ENCODE peak calls at places on chromosomes 13 and 19, in ten cellular contexts. Q, H, F, M, C, J, D, R, T and Y are unnamed samples.

GRCh38 chr19:33280351-33280921 is 21.9 kb downstream of the CEBPA start:
- DNase-seq in Q (no peak), H (no peak), F (no peak), M (no peak), C (no peak), J (no peak), D (no peak), R (no peak), T (no peak), Y (no peak)

GRCh38 chr13:81089758-81090157 is 748.8 kb upstream of the SPRY2 start:
- DNase-seq in Q (no peak), H (no peak), F (no peak), M (no peak), C (no peak), J (no peak), D (no peak), R (no peak), T (no peak), Y (no peak)

GRCh38 chr13:24625324-24625723 is 54.9 kb upstream of the ATP12A start:
- DNase-seq in Q (no peak), H (no peak), F (peak), M (no peak), C (no peak), J (no peak), D (peak), R (no peak), T (no peak), Y (no peak)

GRCh38 chr13:76379341-76380105 is 506.7 kb downstream of the KCTD12 start:
- DNase-seq in Q (no peak), H (no peak), F (no peak), M (no peak), C (no peak), J (no peak), D (no peak), R (no peak), T (no peak), Y (no peak)

GRCh38 chr19:34480491-34480890 is 1.1 kb upstream of the WTIP start:
- DNase-seq in Q (no peak), H (no peak), F (no peak), M (no peak), C (no peak), J (no peak), D (no peak), R (no peak), T (no peak), Y (no peak)

GRCh38 chr13:44048326-44048725 is 168.6 kb downstream of the LACC1 start:
- DNase-seq in Q (no peak), H (no peak), F (peak), M (no peak), C (no peak), J (no peak), D (peak), R (no peak), T (no peak), Y (no peak)

GRCh38 chr13:108226184-108226583 is 8.0 kb downstream of the ABHD13 start:
- DNase-seq in Q (no peak), H (no peak), F (peak), M (no peak), C (no peak), J (no peak), D (no peak), R (no peak), T (no peak), Y (no peak)

GRCh38 chr13:112229992-112230872 is 145.9 kb upstream of the SPACA7 start:
- DNase-seq in Q (no peak), H (no peak), F (no peak), M (no peak), C (no peak), J (no peak), D (no peak), R (no peak), T (no peak), Y (no peak)

GRCh38 chr13:64709079-64709478 is 2521.1 kb downstream of the PCDH9 start:
- DNase-seq in Q (no peak), H (no peak), F (no peak), M (no peak), C (no peak), J (no peak), D (peak), R (no peak), T (no peak), Y (no peak)

GRCh38 chr13:42899266-42899665 is 92.8 kb downstream of the EPSTI1 start:
- DNase-seq in Q (no peak), H (no peak), F (no peak), M (no peak), C (no peak), J (no peak), D (no peak), R (no peak), T (no peak), Y (no peak)

GRCh38 chr19:47408156-47408938 is 11.0 kb downstream of the MEIS3 start:
- DNase-seq in Q (no peak), H (no peak), F (no peak), M (no peak), C (no peak), J (no peak), D (no peak), R (no peak), T (no peak), Y (no peak)

GRCh38 chr13:48579167-48579918 is 46.5 kb upstream of the RCBTB2 start:
- DNase-seq in Q (no peak), H (peak), F (no peak), M (peak), C (no peak), J (no peak), D (no peak), R (no peak), T (no peak), Y (no peak)

GRCh38 chr13:79457948-79458347 is 23.0 kb upstream of the NDFIP2 start:
- DNase-seq in Q (no peak), H (no peak), F (peak), M (no peak), C (no peak), J (peak), D (peak), R (no peak), T (no peak), Y (no peak)

GRCh38 chr13:112709825-112710783 is 20.3 kb downstream of the ATP11A start:
- DNase-seq in Q (no peak), H (no peak), F (no peak), M (peak), C (no peak), J (peak), D (no peak), R (no peak), T (no peak), Y (no peak)

GRCh38 chr19:46571495-46571894 is 29.6 kb upstream of the CALM3 start:
- DNase-seq in Q (no peak), H (no peak), F (peak), M (peak), C (peak), J (no peak), D (peak), R (no peak), T (no peak), Y (no peak)

GRCh38 chr13:79423801-79424642 is 18.0 kb upstream of the RBM26 start:
- DNase-seq in Q (no peak), H (no peak), F (peak), M (no peak), C (no peak), J (peak), D (peak), R (peak), T (no peak), Y (no peak)

GRCh38 chr19:42301646-42302204 is at the start of gene PRR19:
- DNase-seq in Q (no peak), H (no peak), F (no peak), M (no peak), C (no peak), J (no peak), D (no peak), R (no peak), T (peak), Y (no peak)

GRCh38 chr13:102901615-102902305 is 55.9 kb downstream of the ERCC5 start:
- DNase-seq in Q (no peak), H (no peak), F (no peak), M (no peak), C (no peak), J (peak), D (peak), R (no peak), T (no peak), Y (no peak)

GRCh38 chr19:3098515-3099346 is 4.6 kb downstream of the GNA11 start:
- DNase-seq in Q (no peak), H (peak), F (peak), M (peak), C (no peak), J (peak), D (peak), R (peak), T (peak), Y (peak)

GRCh38 chr19:37845932-37846331 is 60.5 kb downstream of the WDR87 start:
- DNase-seq in Q (no peak), H (no peak), F (no peak), M (no peak), C (no peak), J (peak), D (peak), R (no peak), T (no peak), Y (no peak)

GRCh38 chr19:10543420-10544241 is at the start of gene ATG4D:
- DNase-seq in Q (peak), H (peak), F (peak), M (peak), C (peak), J (peak), D (peak), R (peak), T (peak), Y (no peak)

GRCh38 chr13:114027046-114027760 is 53.3 kb upstream of the C13orf46 start:
- DNase-seq in Q (no peak), H (peak), F (no peak), M (no peak), C (no peak), J (peak), D (peak), R (no peak), T (no peak), Y (no peak)

GRCh38 chr19:10864538-10864899 is 6.8 kb upstream of the CARM1 start:
- DNase-seq in Q (peak), H (peak), F (peak), M (peak), C (peak), J (peak), D (peak), R (peak), T (peak), Y (peak)

GRCh38 chr19:2064788-2065524 is 13.9 kb upstream of the MKNK2 start:
- DNase-seq in Q (no peak), H (no peak), F (no peak), M (peak), C (no peak), J (no peak), D (no peak), R (no peak), T (no peak), Y (peak)

GRCh38 chr19:17164644-17165043 is 50.5 kb upstream of the USE1 start:
- DNase-seq in Q (no peak), H (no peak), F (no peak), M (no peak), C (no peak), J (no peak), D (no peak), R (no peak), T (no peak), Y (no peak)

GRCh38 chr19:47020132-47020805 is 632 bp downstream of the NPAS1 start:
- DNase-seq in Q (no peak), H (no peak), F (no peak), M (no peak), C (peak), J (no peak), D (no peak), R (no peak), T (no peak), Y (no peak)

GRCh38 chr19:54209058-54209747 is 8.5 kb downstream of the RPS9 start:
- DNase-seq in Q (no peak), H (no peak), F (no peak), M (peak), C (peak), J (no peak), D (peak), R (no peak), T (peak), Y (no peak)

GRCh38 chr19:13282486-13283065 is 132.4 kb downstream of the IER2 start:
- DNase-seq in Q (no peak), H (no peak), F (no peak), M (no peak), C (no peak), J (no peak), D (no peak), R (no peak), T (no peak), Y (no peak)
- H3K4me3 ChIP-seq in Q (no peak), H (no peak), F (no peak), M (no peak), C (no peak), J (no peak), D (no peak), R (no peak), T (no peak), Y (no peak)

DNA sequence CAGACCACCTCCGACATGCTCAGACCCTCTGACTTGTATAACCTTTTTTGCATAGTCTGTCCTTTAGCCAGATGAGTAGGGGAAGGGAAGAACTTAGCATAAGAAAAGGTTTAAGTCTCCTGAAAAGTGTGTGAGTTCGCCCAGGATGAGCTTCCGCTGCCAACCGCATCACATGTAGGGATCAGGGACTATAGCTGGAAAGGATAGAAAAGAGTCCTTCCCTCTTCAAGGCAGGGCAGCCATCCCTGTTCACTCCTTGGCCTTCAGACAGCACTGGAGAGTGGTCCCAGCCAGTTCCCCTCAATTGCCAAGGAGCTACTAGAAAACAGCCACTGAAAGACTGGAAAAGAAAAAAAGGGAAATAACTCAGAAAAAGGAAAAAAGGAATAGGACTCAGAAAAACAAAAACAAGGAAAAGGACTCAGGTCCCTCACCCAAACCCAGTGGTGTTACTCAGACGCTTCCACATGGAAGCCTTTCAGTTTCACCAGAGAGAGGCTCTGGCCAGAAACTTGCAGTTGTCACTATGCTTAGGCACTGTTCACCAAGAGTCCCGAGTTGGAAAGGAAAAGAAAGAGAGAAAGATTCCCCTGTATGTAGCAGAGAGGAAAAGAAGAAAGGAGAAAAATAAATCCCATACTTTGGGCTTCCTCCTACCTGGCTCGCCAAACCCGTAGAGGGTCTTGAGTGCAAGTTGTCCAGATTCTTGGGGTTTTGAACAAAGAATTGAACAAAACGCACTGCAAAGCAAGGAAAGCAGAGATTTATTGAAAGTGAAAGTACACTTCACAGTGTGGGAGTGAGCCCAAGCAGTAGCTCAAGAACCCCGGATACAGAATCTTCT is 5.6 kb upstream of the TM9SF2 start:
- DNase-seq in Q (no peak), H (no peak), F (no peak), M (no peak), C (no peak), J (no peak), D (no peak), R (no peak), T (no peak), Y (no peak)
- H3K4me3 ChIP-seq in Q (peak), H (peak), F (peak), M (no peak), C (no peak), J (peak), D (no peak), R (peak), T (no peak), Y (peak)

DNA sequence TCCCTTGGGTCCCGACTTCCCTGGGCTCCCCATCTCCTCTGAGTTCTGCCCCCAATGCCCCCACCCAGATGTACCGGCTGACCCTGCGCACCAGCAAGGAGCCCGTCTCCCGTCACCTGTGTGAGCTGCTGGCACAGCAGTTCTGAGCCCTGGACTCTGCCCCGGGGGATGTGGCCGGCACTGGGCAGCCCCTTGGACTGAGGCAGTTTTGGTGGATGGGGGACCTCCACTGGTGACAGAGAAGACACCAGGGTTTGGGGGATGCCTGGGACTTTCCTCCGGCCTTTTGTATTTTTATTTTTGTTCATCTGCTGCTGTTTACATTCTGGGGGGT is 6.5 kb downstream of the FUZ start:
- DNase-seq in Q (no peak), H (no peak), F (no peak), M (no peak), C (no peak), J (no peak), D (no peak), R (no peak), T (no peak), Y (no peak)
- H3K4me3 ChIP-seq in Q (no peak), H (no peak), F (no peak), M (no peak), C (no peak), J (no peak), D (no peak), R (no peak), T (no peak), Y (no peak)

GRCh38 chr19:51327066-51327985 is 14.6 kb downstream of the VSIG10L start:
- DNase-seq in Q (peak), H (no peak), F (peak), M (peak), C (peak), J (peak), D (peak), R (peak), T (peak), Y (no peak)
- H3K4me3 ChIP-seq in Q (peak), H (peak), F (peak), M (no peak), C (no peak), J (peak), D (peak), R (no peak), T (no peak), Y (peak)

GRCh38 chr19:14977128-14977527 is 2.5 kb downstream of the SLC1A6 start:
- DNase-seq in Q (no peak), H (no peak), F (no peak), M (no peak), C (no peak), J (no peak), D (no peak), R (no peak), T (no peak), Y (no peak)

GRCh38 chr19:14974488-14974887 is 5.2 kb downstream of the SLC1A6 start:
- DNase-seq in Q (no peak), H (no peak), F (no peak), M (no peak), C (no peak), J (no peak), D (no peak), R (no peak), T (no peak), Y (no peak)

GRCh38 chr19:14979498-14980255 is at the start of gene SLC1A6:
- DNase-seq in Q (no peak), H (no peak), F (no peak), M (peak), C (peak), J (no peak), D (no peak), R (no peak), T (no peak), Y (no peak)

GRCh38 chr19:14979136-14979497 is 547 bp downstream of the SLC1A6 start:
- DNase-seq in Q (no peak), H (no peak), F (no peak), M (no peak), C (peak), J (no peak), D (no peak), R (no peak), T (no peak), Y (no peak)

GRCh38 chr19:14978377-14978776 is 1.3 kb downstream of the SLC1A6 start:
- DNase-seq in Q (no peak), H (no peak), F (no peak), M (no peak), C (no peak), J (no peak), D (no peak), R (no peak), T (no peak), Y (no peak)
- H3K4me3 ChIP-seq in Q (no peak), H (no peak), F (no peak), M (no peak), C (no peak), J (no peak), D (no peak), R (no peak), T (no peak), Y (no peak)

GRCh38 chr19:45464274-45464673 is 3.5 kb upstream of the FOSB start:
- DNase-seq in Q (no peak), H (no peak), F (no peak), M (no peak), C (no peak), J (no peak), D (no peak), R (no peak), T (no peak), Y (no peak)

GRCh38 chr19:45467456-45468158 is at the start of gene FOSB:
- DNase-seq in Q (peak), H (peak), F (peak), M (peak), C (peak), J (peak), D (peak), R (peak), T (peak), Y (peak)

GRCh38 chr19:45467115-45467455 is 711 bp upstream of the FOSB start:
- DNase-seq in Q (no peak), H (no peak), F (no peak), M (no peak), C (no peak), J (no peak), D (no peak), R (no peak), T (no peak), Y (no peak)

GRCh38 chr19:45463241-45463640 is 4.6 kb upstream of the FOSB start:
- DNase-seq in Q (no peak), H (no peak), F (no peak), M (no peak), C (no peak), J (no peak), D (no peak), R (no peak), T (no peak), Y (no peak)

GRCh38 chr19:45464861-45465427 is 2.9 kb upstream of the FOSB start:
- DNase-seq in Q (no peak), H (no peak), F (no peak), M (no peak), C (peak), J (no peak), D (no peak), R (no peak), T (no peak), Y (no peak)
- H3K4me3 ChIP-seq in Q (no peak), H (no peak), F (no peak), M (no peak), C (no peak), J (no peak), D (no peak), R (no peak), T (no peak), Y (no peak)

GRCh38 chr13:40356011-40356410 is 310.4 kb downstream of the FOXO1 start:
- DNase-seq in Q (no peak), H (no peak), F (no peak), M (no peak), C (no peak), J (no peak), D (no peak), R (no peak), T (no peak), Y (no peak)
- H3K4me3 ChIP-seq in Q (no peak), H (no peak), F (no peak), M (no peak), C (peak), J (no peak), D (no peak), R (no peak), T (no peak), Y (no peak)

DNA sequence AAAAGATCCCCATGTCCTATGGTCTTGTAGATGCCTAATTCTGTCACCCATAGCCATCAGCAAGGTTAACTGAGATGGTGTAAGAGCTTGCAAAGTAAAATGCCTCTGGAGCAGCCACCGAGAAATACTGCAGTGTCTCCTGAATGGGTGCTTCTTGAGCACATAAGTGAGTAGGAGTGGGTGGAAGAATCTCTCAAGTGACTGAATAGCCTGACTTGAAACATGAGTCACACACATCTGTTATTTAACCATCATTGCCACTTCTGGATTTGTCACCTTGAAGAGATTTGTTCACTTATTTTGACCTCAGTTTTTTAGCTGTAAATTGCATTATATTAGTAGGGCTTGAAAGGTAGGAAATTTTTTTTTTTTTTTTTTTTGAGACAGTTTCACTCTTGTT is 2.3 kb downstream of the ZNF714 start:
- DNase-seq in Q (no peak), H (no peak), F (peak), M (no peak), C (no peak), J (peak), D (peak), R (no peak), T (no peak), Y (no peak)
- H3K4me3 ChIP-seq in Q (no peak), H (no peak), F (no peak), M (no peak), C (peak), J (no peak), D (no peak), R (no peak), T (no peak), Y (no peak)